ENCODE peak calls at places on chromosomes 11 and 22, in five cellular contexts. One of them, this sample, is unnamed. For H3K4me1, the result is how much of the 10 kb centered on the place peaks cover.

GRCh38 chr22:19400881-19401280 is 30.7 kb downstream of the HIRA start:
- DNase-seq in K562: no peak
- DNase-seq in A549: no peak
- DNase-seq in GM12878: no peak
- DNase-seq in HepG2: no peak
- DNase-seq in this sample: no peak

GRCh38 chr22:36116127-36116526 is 44.4 kb downstream of the APOL3 start:
- DNase-seq in K562: no peak
- DNase-seq in A549: no peak
- DNase-seq in GM12878: no peak
- DNase-seq in HepG2: no peak
- DNase-seq in this sample: no peak

GRCh38 chr11:34209809-34210208 is 104.4 kb downstream of the NAT10 start:
- DNase-seq in K562: no peak
- DNase-seq in A549: no peak
- DNase-seq in GM12878: no peak
- DNase-seq in HepG2: no peak
- DNase-seq in this sample: peak

GRCh38 chr11:2524446-2525165 is 79.8 kb downstream of the KCNQ1 start:
- DNase-seq in K562: no peak
- DNase-seq in A549: no peak
- DNase-seq in GM12878: no peak
- DNase-seq in HepG2: no peak
- DNase-seq in this sample: no peak

GRCh38 chr22:38843716-38844660 is at the start of gene NPTXR:
- DNase-seq in K562: peak
- DNase-seq in A549: peak
- DNase-seq in GM12878: no peak
- DNase-seq in HepG2: peak
- DNase-seq in this sample: peak

GRCh38 chr11:122097419-122098001 is 18.5 kb downstream of the BLID start:
- DNase-seq in K562: no peak
- DNase-seq in A549: no peak
- DNase-seq in GM12878: no peak
- DNase-seq in HepG2: no peak
- DNase-seq in this sample: peak

GRCh38 chr22:33000342-33001280 is 57.6 kb downstream of the SYN3 start:
- DNase-seq in K562: peak
- DNase-seq in A549: peak
- DNase-seq in GM12878: no peak
- DNase-seq in HepG2: peak
- DNase-seq in this sample: peak

GRCh38 chr22:50529416-50530279 is at the start of gene TYMP:
- DNase-seq in K562: no peak
- DNase-seq in A549: peak
- DNase-seq in GM12878: no peak
- DNase-seq in HepG2: peak
- DNase-seq in this sample: peak

GRCh38 chr11:17752144-17752543 is 17.6 kb downstream of the KCNC1 start:
- DNase-seq in K562: no peak
- DNase-seq in A549: no peak
- DNase-seq in GM12878: no peak
- DNase-seq in HepG2: no peak
- DNase-seq in this sample: no peak

GRCh38 chr11:13963949-13964770 is 1.6 kb downstream of the SPON1 start:
- DNase-seq in K562: no peak
- DNase-seq in A549: no peak
- DNase-seq in GM12878: no peak
- DNase-seq in HepG2: no peak
- DNase-seq in this sample: peak

GRCh38 chr11:131025421-131026126 is 109.3 kb upstream of the SNX19 start:
- DNase-seq in K562: no peak
- DNase-seq in A549: no peak
- DNase-seq in GM12878: peak
- DNase-seq in HepG2: no peak
- DNase-seq in this sample: no peak

GRCh38 chr11:70887428-70887827 is 364.9 kb downstream of the SHANK2 start:
- DNase-seq in K562: no peak
- DNase-seq in A549: no peak
- DNase-seq in GM12878: no peak
- DNase-seq in HepG2: no peak
- DNase-seq in this sample: no peak

GRCh38 chr22:17782621-17783020 is 8.4 kb upstream of the BID start:
- DNase-seq in K562: no peak
- DNase-seq in A549: no peak
- DNase-seq in GM12878: no peak
- DNase-seq in HepG2: no peak
- DNase-seq in this sample: no peak
- H3K4me1 ChIP-seq in K562: half or more
- H3K4me1 ChIP-seq in A549: under half
- H3K4me1 ChIP-seq in GM12878: under half
- H3K4me1 ChIP-seq in HepG2: half or more
- H3K4me1 ChIP-seq in this sample: under half

GRCh38 chr11:35288817-35289541 is 130.4 kb downstream of the SLC1A2 start:
- DNase-seq in K562: no peak
- DNase-seq in A549: no peak
- DNase-seq in GM12878: no peak
- DNase-seq in HepG2: no peak
- DNase-seq in this sample: no peak
- TF ChIP-seq JUNB in K562: no peak
- TF ChIP-seq JUNB in A549: no peak
- TF ChIP-seq JUNB in GM12878: no peak
- TF ChIP-seq JUNB in HepG2: no peak
- TF ChIP-seq JUNB in this sample: no peak

DNA sequence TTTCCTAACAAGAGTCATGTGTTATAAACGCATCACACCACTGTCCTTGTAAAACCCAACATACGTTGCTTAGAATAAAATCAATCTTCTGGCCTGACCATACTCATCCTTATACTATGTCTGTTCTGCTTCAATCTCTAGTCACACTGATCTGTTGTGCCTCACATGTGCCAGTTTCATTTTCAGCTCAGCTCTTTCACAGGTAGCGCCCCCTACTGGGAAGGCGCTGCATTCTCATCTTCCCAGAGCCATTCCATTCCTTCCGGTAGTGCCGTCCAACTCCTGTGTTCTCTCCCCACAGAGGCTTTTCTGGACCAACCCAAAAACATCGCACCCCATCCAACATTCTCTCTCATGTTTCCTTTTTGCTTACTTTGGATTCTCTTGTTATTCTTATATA is 22.2 kb downstream of the CASP5 start:
- DNase-seq in K562: peak
- DNase-seq in A549: no peak
- DNase-seq in GM12878: peak
- DNase-seq in HepG2: no peak
- DNase-seq in this sample: peak
- H3K4me1 ChIP-seq in K562: under half
- H3K4me1 ChIP-seq in A549: under half
- H3K4me1 ChIP-seq in GM12878: under half
- H3K4me1 ChIP-seq in HepG2: under half
- H3K4me1 ChIP-seq in this sample: under half

DNA sequence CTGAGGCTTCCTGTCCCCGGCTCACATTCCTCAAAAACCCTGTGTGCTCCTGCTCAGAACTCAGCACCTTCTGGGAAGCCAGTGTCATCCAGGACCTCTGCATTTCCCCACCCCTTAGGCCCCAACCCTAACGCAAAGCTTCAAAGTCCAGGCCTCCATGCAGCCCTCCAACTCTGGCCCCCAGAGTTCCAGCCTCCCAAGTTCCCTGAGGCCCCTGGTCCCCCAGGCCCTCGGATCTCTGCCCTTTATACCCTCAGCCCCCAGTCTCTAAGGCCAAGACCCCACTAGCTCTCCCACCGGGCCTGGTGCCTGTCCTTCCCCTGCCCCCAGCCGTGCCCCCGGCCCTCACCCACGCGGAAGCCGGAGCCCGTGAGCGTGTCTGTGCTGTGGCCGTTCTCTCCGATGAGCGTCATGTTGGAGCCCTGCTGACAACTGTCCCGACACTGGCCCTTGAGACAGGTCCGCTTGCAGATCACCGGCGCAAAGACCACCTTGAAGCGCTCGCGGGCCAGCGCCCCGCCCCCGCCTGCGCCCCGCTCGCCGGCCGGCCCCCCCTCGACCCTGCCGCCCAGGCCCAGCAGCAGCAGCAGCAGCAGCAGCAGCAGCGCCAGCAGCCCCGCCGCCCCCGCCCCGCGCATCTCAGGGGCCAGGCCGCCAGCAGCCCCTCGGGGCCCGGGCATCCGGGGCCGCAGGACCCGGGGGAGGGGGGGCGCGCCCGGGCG is 718 bp downstream of the LTBP3 start:
- DNase-seq in K562: no peak
- DNase-seq in A549: no peak
- DNase-seq in GM12878: no peak
- DNase-seq in HepG2: peak
- DNase-seq in this sample: no peak
- TF ChIP-seq JUNB in K562: no peak
- TF ChIP-seq JUNB in A549: no peak
- TF ChIP-seq JUNB in GM12878: no peak
- TF ChIP-seq JUNB in HepG2: no peak
- TF ChIP-seq JUNB in this sample: no peak

DNA sequence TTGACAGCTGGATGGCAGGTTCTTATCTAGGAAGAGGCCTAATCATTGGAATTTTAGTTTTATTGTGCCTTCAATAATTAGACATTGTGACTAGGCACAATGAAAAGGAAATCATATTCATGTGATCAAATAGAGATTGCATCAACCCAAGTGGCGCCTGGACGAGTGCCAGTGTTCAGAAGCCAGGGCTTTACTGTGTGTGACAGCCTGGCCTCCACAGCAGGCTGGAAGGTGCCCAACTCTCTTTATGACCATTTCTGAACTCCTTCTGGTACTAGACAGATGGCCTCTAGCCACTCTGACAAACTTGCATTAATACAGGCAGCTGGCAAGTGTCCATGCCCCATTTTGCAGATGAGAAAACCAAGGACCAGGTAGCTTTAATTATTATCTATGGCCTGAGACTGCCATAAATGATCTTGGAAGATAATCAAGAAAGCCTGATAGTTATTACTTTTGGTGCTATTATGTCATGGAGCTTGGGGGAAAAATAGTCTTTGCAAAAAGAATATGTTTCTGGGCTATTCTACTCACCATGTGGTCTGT is 8.3 kb upstream of the POU2AF1 start:
- DNase-seq in K562: no peak
- DNase-seq in A549: no peak
- DNase-seq in GM12878: no peak
- DNase-seq in HepG2: no peak
- DNase-seq in this sample: no peak
- H3K4me1 ChIP-seq in K562: under half
- H3K4me1 ChIP-seq in A549: under half
- H3K4me1 ChIP-seq in GM12878: under half
- H3K4me1 ChIP-seq in HepG2: under half
- H3K4me1 ChIP-seq in this sample: under half